ENCODE peak calls at places on chromosomes 13 and 19, in six cellular contexts. One of them, this sample, is unnamed.

GRCh38 chr13:92963029-92963428 is 263.6 kb upstream of the GPC6 start:
- DNase-seq in thoracic aorta: no peak
- DNase-seq in stomach: no peak
- DNase-seq in progenitor cell of endocrine pancreas: no peak
- DNase-seq in testis: no peak
- DNase-seq in WTC11: no peak
- DNase-seq in this sample: no peak

GRCh38 chr13:48775804-48776203 is 122.1 kb downstream of the CYSLTR2 start:
- DNase-seq in WTC11: no peak
- DNase-seq in progenitor cell of endocrine pancreas: no peak
- DNase-seq in stomach: no peak
- DNase-seq in thoracic aorta: no peak
- DNase-seq in testis: no peak
- DNase-seq in this sample: no peak

GRCh38 chr13:100673376-100673830 is 1.2 kb downstream of the TMTC4 start:
- DNase-seq in WTC11: peak
- DNase-seq in progenitor cell of endocrine pancreas: peak
- DNase-seq in stomach: no peak
- DNase-seq in testis: peak
- DNase-seq in thoracic aorta: no peak
- DNase-seq in this sample: peak

GRCh38 chr13:39232999-39233398 is 194.7 kb downstream of the NHLRC3 start:
- DNase-seq in testis: no peak
- DNase-seq in thoracic aorta: no peak
- DNase-seq in stomach: no peak
- DNase-seq in progenitor cell of endocrine pancreas: no peak
- DNase-seq in WTC11: no peak
- DNase-seq in this sample: no peak

GRCh38 chr13:39012608-39013007 is 22.0 kb upstream of the STOML3 start:
- DNase-seq in testis: no peak
- DNase-seq in stomach: no peak
- DNase-seq in progenitor cell of endocrine pancreas: no peak
- DNase-seq in WTC11: peak
- DNase-seq in thoracic aorta: no peak
- DNase-seq in this sample: no peak

GRCh38 chr13:109737606-109738005 is 48.8 kb downstream of the IRS2 start:
- DNase-seq in WTC11: no peak
- DNase-seq in thoracic aorta: no peak
- DNase-seq in testis: no peak
- DNase-seq in stomach: no peak
- DNase-seq in progenitor cell of endocrine pancreas: no peak
- DNase-seq in this sample: no peak

GRCh38 chr13:47178090-47178950 is 281.5 kb upstream of the HTR2A start:
- DNase-seq in WTC11: no peak
- DNase-seq in stomach: no peak
- DNase-seq in progenitor cell of endocrine pancreas: no peak
- DNase-seq in testis: no peak
- DNase-seq in thoracic aorta: no peak
- DNase-seq in this sample: no peak

GRCh38 chr19:39599116-39599515 is 3.2 kb upstream of the LGALS13 start:
- DNase-seq in stomach: no peak
- DNase-seq in WTC11: peak
- DNase-seq in progenitor cell of endocrine pancreas: peak
- DNase-seq in testis: peak
- DNase-seq in thoracic aorta: no peak
- DNase-seq in this sample: no peak

GRCh38 chr19:18644144-18645034 is 7.6 kb downstream of the KLHL26 start:
- DNase-seq in stomach: no peak
- DNase-seq in progenitor cell of endocrine pancreas: no peak
- DNase-seq in WTC11: no peak
- DNase-seq in thoracic aorta: no peak
- DNase-seq in testis: no peak
- DNase-seq in this sample: no peak

GRCh38 chr13:43786766-43787517 is at the start of gene ENOX1:
- DNase-seq in thoracic aorta: no peak
- DNase-seq in testis: peak
- DNase-seq in WTC11: peak
- DNase-seq in stomach: peak
- DNase-seq in progenitor cell of endocrine pancreas: peak
- DNase-seq in this sample: peak

GRCh38 chr13:27455331-27455855 is 5.0 kb upstream of the MTIF3 start:
- DNase-seq in progenitor cell of endocrine pancreas: no peak
- DNase-seq in thoracic aorta: no peak
- DNase-seq in stomach: no peak
- DNase-seq in WTC11: peak
- DNase-seq in testis: no peak
- DNase-seq in this sample: no peak

GRCh38 chr19:16226878-16227836 is 29.4 kb downstream of the AP1M1 start:
- DNase-seq in progenitor cell of endocrine pancreas: no peak
- DNase-seq in thoracic aorta: no peak
- DNase-seq in WTC11: no peak
- DNase-seq in stomach: no peak
- DNase-seq in testis: no peak
- DNase-seq in this sample: no peak

GRCh38 chr13:47708386-47708785 is 292.7 kb downstream of the SUCLA2 start:
- DNase-seq in testis: no peak
- DNase-seq in progenitor cell of endocrine pancreas: no peak
- DNase-seq in thoracic aorta: no peak
- DNase-seq in WTC11: no peak
- DNase-seq in stomach: no peak
- DNase-seq in this sample: no peak

GRCh38 chr13:49437705-49438104 is 6.2 kb downstream of the CAB39L start:
- DNase-seq in testis: no peak
- DNase-seq in WTC11: no peak
- DNase-seq in stomach: no peak
- DNase-seq in progenitor cell of endocrine pancreas: no peak
- DNase-seq in thoracic aorta: no peak
- DNase-seq in this sample: no peak

GRCh38 chr13:90445179-90445578 is 902.3 kb upstream of the MIR17HG start:
- DNase-seq in progenitor cell of endocrine pancreas: no peak
- DNase-seq in stomach: no peak
- DNase-seq in testis: no peak
- DNase-seq in thoracic aorta: no peak
- DNase-seq in WTC11: no peak
- DNase-seq in this sample: no peak

GRCh38 chr19:39160889-39161672 is 35.5 kb downstream of the PAK4 start:
- DNase-seq in testis: no peak
- DNase-seq in WTC11: no peak
- DNase-seq in progenitor cell of endocrine pancreas: no peak
- DNase-seq in thoracic aorta: no peak
- DNase-seq in stomach: no peak
- DNase-seq in this sample: no peak

GRCh38 chr13:59391696-59392095 is 772.0 kb downstream of the DIAPH3 start:
- DNase-seq in WTC11: peak
- DNase-seq in testis: peak
- DNase-seq in thoracic aorta: no peak
- DNase-seq in stomach: peak
- DNase-seq in progenitor cell of endocrine pancreas: peak
- DNase-seq in this sample: no peak

GRCh38 chr19:58089846-58090245 is 8.2 kb downstream of the ZSCAN18 start:
- DNase-seq in thoracic aorta: no peak
- DNase-seq in WTC11: no peak
- DNase-seq in progenitor cell of endocrine pancreas: no peak
- DNase-seq in testis: no peak
- DNase-seq in stomach: no peak
- DNase-seq in this sample: no peak

DNA sequence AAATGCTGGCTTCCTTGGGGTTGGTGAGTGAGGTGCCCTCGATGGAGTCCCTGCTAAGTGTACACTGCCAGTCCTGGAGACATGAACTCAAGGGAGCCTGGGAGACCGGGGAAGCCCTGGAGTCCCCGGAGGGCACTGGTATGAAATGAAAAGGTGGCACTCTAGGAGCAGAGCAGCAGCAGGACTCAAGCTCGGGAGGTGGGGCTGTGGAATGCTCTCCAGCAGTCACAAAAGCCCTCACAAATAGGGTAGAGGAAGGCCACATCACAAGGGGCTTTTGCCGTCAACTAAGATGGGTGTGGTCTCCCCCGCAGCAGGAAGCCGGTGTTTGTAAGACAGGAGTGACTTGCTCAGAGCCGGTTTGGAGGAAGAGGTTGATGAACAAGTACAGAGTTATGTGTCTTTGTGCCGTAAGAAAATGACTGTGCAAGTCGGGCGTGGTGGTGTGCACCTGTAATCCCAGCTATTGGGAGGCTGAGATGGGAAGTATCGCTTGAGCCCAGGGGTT is 19.3 kb downstream of the CCNE1 start:
- DNase-seq in testis: no peak
- DNase-seq in progenitor cell of endocrine pancreas: no peak
- DNase-seq in stomach: no peak
- DNase-seq in WTC11: no peak
- DNase-seq in thoracic aorta: no peak
- DNase-seq in this sample: no peak
- TF ChIP-seq CTCF in testis: no peak
- TF ChIP-seq CTCF in progenitor cell of endocrine pancreas: no peak
- TF ChIP-seq CTCF in stomach: no peak
- TF ChIP-seq CTCF in WTC11: no peak
- TF ChIP-seq CTCF in thoracic aorta: no peak
- TF ChIP-seq CTCF in this sample: no peak

GRCh38 chr13:91699863-91700262 is 301.4 kb downstream of the GPC5 start:
- DNase-seq in testis: no peak
- DNase-seq in progenitor cell of endocrine pancreas: no peak
- DNase-seq in thoracic aorta: no peak
- DNase-seq in stomach: no peak
- DNase-seq in WTC11: no peak
- DNase-seq in this sample: no peak
- TF ChIP-seq CTCF in testis: no peak
- TF ChIP-seq CTCF in progenitor cell of endocrine pancreas: peak
- TF ChIP-seq CTCF in thoracic aorta: no peak
- TF ChIP-seq CTCF in stomach: no peak
- TF ChIP-seq CTCF in WTC11: no peak
- TF ChIP-seq CTCF in this sample: no peak

DNA sequence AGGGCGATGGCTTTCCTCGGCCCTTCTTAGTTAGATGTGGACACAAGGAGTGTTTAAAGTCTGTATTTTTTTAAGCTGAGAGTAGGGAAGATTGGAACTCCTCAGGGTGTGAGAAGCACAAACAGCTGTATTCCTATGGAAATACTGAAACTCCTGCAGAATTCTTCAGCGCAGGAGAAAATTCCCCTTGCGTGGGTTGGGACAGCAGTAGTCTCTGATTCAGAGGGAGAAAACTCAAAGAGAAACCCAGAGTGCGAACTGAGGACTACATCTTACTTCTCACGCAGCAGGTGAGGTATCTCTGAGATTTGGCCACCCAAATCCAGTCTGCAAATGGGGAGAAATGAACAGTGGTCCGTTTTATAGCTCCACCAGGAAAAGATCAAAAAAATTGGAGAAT is 60.9 kb downstream of the FRY start:
- DNase-seq in thoracic aorta: no peak
- DNase-seq in progenitor cell of endocrine pancreas: no peak
- DNase-seq in testis: no peak
- DNase-seq in stomach: no peak
- DNase-seq in WTC11: no peak
- DNase-seq in this sample: no peak
- TF ChIP-seq CTCF in thoracic aorta: no peak
- TF ChIP-seq CTCF in progenitor cell of endocrine pancreas: no peak
- TF ChIP-seq CTCF in testis: no peak
- TF ChIP-seq CTCF in stomach: no peak
- TF ChIP-seq CTCF in WTC11: no peak
- TF ChIP-seq CTCF in this sample: no peak

DNA sequence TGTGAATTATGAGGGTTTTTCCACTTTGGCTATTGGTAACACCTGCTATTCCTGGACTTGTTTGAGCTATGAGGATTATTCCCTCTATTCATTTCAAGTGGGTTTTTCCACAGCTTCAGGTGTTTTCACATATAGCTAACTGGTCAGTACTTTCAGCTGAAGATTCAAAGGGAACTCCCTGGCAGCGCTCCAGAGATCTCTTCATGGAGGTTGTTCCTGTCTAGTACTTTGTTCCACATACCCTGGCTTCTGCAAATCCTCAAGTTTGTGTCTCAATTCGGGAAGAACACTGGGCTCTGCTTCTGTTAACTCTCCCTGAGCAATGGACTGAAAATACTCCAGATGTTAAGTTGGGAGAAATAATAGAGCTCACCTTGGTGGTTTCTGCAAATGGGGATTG is 5.6 kb upstream of the ZNF607 start:
- DNase-seq in thoracic aorta: no peak
- DNase-seq in testis: no peak
- DNase-seq in stomach: no peak
- DNase-seq in WTC11: no peak
- DNase-seq in progenitor cell of endocrine pancreas: no peak
- DNase-seq in this sample: no peak
- TF ChIP-seq CTCF in thoracic aorta: no peak
- TF ChIP-seq CTCF in testis: no peak
- TF ChIP-seq CTCF in stomach: no peak
- TF ChIP-seq CTCF in WTC11: no peak
- TF ChIP-seq CTCF in progenitor cell of endocrine pancreas: no peak
- TF ChIP-seq CTCF in this sample: no peak

GRCh38 chr19:46077815-46078167 is 37.0 kb upstream of the IGFL4 start:
- DNase-seq in WTC11: no peak
- DNase-seq in testis: no peak
- DNase-seq in progenitor cell of endocrine pancreas: no peak
- DNase-seq in thoracic aorta: no peak
- DNase-seq in stomach: no peak
- DNase-seq in this sample: no peak
- TF ChIP-seq CTCF in WTC11: no peak
- TF ChIP-seq CTCF in testis: no peak
- TF ChIP-seq CTCF in progenitor cell of endocrine pancreas: peak
- TF ChIP-seq CTCF in thoracic aorta: no peak
- TF ChIP-seq CTCF in stomach: no peak
- TF ChIP-seq CTCF in this sample: no peak

GRCh38 chr19:2428027-2428690 is 773 bp upstream of the TIMM13 start:
- DNase-seq in progenitor cell of endocrine pancreas: no peak
- DNase-seq in stomach: peak
- DNase-seq in testis: peak
- DNase-seq in WTC11: peak
- DNase-seq in thoracic aorta: no peak
- DNase-seq in this sample: no peak
- TF ChIP-seq CTCF in progenitor cell of endocrine pancreas: no peak
- TF ChIP-seq CTCF in stomach: no peak
- TF ChIP-seq CTCF in testis: no peak
- TF ChIP-seq CTCF in WTC11: no peak
- TF ChIP-seq CTCF in thoracic aorta: no peak
- TF ChIP-seq CTCF in this sample: no peak

GRCh38 chr13:94617389-94618000 is 15.8 kb downstream of the GPR180 start:
- DNase-seq in WTC11: no peak
- DNase-seq in thoracic aorta: no peak
- DNase-seq in stomach: no peak
- DNase-seq in testis: no peak
- DNase-seq in progenitor cell of endocrine pancreas: no peak
- DNase-seq in this sample: no peak

DNA sequence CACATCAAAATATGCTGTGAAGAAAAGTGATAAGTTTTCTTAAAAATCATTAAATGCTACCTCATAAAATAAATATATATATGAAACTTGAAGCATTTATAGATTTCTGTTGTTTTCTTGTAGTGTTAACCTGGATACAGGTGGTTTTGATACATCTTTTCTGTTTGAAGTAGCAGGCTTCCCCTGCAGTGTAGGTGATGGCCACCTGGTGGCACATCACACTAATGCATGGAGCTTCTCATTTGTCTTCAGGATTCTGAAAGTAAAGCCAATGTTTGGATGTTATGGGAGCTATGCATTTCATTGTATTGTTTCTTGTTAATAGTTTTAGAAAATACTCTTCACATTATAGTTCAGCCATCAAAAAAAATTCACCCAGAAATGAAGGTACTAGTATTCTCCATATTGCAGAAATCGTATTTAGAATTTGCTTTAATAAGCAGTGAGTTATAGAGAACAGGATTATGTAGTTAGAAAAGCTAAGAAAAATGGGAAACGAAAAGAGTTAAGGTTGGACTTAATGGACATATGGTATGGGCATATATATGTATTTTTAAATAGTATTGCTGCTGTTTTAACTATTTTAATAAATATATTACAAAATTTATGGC is 18.7 kb downstream of the GPR180 start:
- DNase-seq in testis: no peak
- DNase-seq in progenitor cell of endocrine pancreas: no peak
- DNase-seq in stomach: no peak
- DNase-seq in thoracic aorta: no peak
- DNase-seq in WTC11: peak
- DNase-seq in this sample: no peak
- TF ChIP-seq CTCF in testis: peak
- TF ChIP-seq CTCF in progenitor cell of endocrine pancreas: peak
- TF ChIP-seq CTCF in stomach: peak
- TF ChIP-seq CTCF in thoracic aorta: no peak
- TF ChIP-seq CTCF in WTC11: peak
- TF ChIP-seq CTCF in this sample: no peak

This sample was measured in activated B cell treated with CpG ODN at 0.5 μM for 24 hours.